ENCODE peak calls at places on chromosomes 3 and 15, in six cellular contexts. F, N, A, H, K and O are unnamed samples.

GRCh38 chr3:113214227-113214626 is 2.9 kb downstream of the BOC start:
- DNase-seq in N (no peak), A (peak), K (no peak), H (no peak), F (no peak), O (no peak)

GRCh38 chr3:32816439-32817194 is 1.2 kb upstream of the TRIM71 start:
- DNase-seq in H (peak), K (peak), A (peak), F (no peak), N (no peak), O (no peak)

GRCh38 chr3:186534113-186534669 is 10.0 kb downstream of the CRYGS start:
- DNase-seq in F (no peak), H (no peak), N (no peak), A (no peak), K (no peak), O (no peak)

GRCh38 chr15:49330166-49330565 is 92.9 kb upstream of the FGF7 start:
- DNase-seq in K (peak), F (no peak), A (no peak), N (no peak), H (no peak), O (no peak)

GRCh38 chr3:149702691-149703426 is 45.0 kb upstream of the WWTR1 start:
- DNase-seq in F (no peak), N (no peak), H (no peak), A (peak), K (peak), O (no peak)

GRCh38 chr15:57703387-57703786 is 3.1 kb upstream of the POLR2M start:
- DNase-seq in N (no peak), H (no peak), A (no peak), K (no peak), F (no peak), O (no peak)

GRCh38 chr15:44882499-44882968 is 74.0 kb upstream of the TERB2 start:
- DNase-seq in K (no peak), F (no peak), N (no peak), H (no peak), A (no peak), O (no peak)

GRCh38 chr15:88385078-88385700 is 82.0 kb downstream of the MRPL46 start:
- DNase-seq in N (no peak), F (no peak), H (no peak), K (peak), A (peak), O (peak)

GRCh38 chr3:112555535-112556170 is 6.1 kb downstream of the ATG3 start:
- DNase-seq in N (no peak), K (peak), F (no peak), A (no peak), H (no peak), O (no peak)

DNA sequence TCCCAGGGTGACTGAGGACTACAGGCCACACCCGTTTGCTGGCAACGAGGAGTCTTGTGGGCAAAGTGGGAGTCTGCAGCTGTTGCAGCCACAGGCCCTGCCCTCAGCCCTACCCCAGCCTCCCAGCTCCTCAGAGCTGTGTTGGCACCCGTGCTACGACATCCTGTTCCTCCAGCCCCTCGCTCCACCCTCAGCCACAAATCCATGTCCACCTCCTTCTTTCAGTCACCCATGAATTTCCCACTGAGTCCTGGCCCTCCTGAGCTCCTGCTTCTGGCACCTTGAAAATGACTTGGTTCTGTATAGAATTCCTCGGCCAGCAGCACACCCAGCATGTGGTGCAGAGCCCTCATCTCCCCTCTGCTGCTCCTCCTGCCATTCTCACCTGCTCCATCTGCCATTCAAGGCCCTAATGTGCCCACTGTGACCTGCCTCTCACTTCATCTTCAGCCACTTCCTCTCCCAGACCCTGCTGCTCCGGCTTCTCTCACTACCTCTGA is 20.9 kb upstream of the VILL start:
- DNase-seq in H (no peak), K (no peak), N (no peak), A (no peak), F (peak), O (no peak)
- H3K4me3 ChIP-seq in H (no peak), K (no peak), N (no peak), A (no peak), F (no peak), O (no peak)

DNA sequence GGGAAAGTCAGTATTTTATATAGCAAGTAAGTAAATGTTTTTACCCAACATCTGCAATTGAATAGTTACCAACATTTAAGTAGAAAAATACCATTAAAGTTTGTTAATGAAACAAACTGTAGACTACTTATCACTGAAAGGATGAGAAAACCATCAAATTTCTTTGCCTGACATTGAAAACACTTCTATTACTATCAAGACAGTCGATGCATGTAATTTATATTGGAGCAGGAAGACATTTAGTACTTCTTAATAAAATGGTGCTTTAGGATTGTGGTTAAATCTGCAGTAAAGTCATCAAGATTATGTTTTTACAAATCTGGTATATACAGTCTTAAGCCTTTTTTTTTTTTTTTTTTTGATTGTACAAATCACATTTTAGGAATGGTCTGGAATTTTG is 13.9 kb upstream of the CHD2 start:
- DNase-seq in K (no peak), H (no peak), F (no peak), A (peak), N (no peak), O (no peak)
- H3K4me3 ChIP-seq in K (peak), H (no peak), F (no peak), A (peak), N (peak), O (peak)

GRCh38 chr3:152365126-152365525 is 96.4 kb downstream of the MBNL1 start:
- DNase-seq in A (no peak), F (no peak), K (no peak), H (no peak), N (no peak), O (no peak)
- H3K4me3 ChIP-seq in A (no peak), F (no peak), K (no peak), H (no peak), N (no peak), O (no peak)

GRCh38 chr15:67120009-67120838 is 54.8 kb downstream of the SMAD3 start:
- DNase-seq in K (no peak), A (no peak), F (no peak), H (no peak), N (no peak), O (no peak)

GRCh38 chr15:67119238-67119846 is 53.9 kb downstream of the SMAD3 start:
- DNase-seq in K (no peak), A (no peak), H (no peak), F (no peak), N (no peak), O (no peak)

GRCh38 chr15:67121725-67122600 is 56.6 kb downstream of the SMAD3 start:
- DNase-seq in F (no peak), H (no peak), K (no peak), N (no peak), A (no peak), O (no peak)

GRCh38 chr15:67118808-67119207 is 53.4 kb downstream of the SMAD3 start:
- DNase-seq in H (no peak), K (no peak), N (no peak), F (no peak), A (no peak), O (no peak)

DNA sequence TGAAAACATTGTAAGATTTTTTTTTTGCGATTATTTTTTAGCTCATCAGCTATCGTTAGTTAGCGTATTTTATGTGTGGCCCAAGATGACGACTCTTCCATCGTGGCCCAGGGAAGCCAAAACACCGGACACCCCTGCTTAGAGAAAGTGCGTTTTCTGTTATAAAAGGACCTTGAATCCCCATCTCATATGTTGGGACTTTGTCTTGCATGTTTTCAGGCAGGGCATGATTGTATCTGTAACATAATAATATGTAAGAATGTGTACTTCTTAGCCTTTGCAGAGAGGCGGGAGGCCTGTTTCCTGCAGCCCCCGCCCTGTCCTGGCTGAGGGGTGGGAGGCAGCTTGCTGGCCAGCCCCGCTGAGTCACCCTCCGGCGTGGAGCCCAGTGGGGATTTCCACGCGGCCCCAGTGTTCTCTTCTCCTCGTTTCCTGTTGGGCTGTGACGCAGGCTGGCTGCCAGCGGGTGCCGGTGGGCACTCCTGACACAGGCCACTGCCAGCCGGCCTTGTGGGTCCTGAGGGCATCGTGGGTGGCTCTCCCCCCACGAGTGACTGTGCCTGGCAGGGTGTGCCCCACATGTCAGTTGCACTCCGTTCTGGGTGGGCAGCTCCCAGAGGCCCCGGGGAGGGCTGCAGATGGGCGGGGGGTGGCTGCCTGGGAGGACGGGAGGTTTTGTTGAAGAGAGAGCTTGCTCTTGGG is 55.6 kb downstream of the SMAD3 start:
- DNase-seq in A (peak), K (peak), F (peak), N (peak), H (peak), O (peak)
- H3K4me3 ChIP-seq in A (no peak), K (no peak), F (no peak), N (peak), H (no peak), O (peak)

DNA sequence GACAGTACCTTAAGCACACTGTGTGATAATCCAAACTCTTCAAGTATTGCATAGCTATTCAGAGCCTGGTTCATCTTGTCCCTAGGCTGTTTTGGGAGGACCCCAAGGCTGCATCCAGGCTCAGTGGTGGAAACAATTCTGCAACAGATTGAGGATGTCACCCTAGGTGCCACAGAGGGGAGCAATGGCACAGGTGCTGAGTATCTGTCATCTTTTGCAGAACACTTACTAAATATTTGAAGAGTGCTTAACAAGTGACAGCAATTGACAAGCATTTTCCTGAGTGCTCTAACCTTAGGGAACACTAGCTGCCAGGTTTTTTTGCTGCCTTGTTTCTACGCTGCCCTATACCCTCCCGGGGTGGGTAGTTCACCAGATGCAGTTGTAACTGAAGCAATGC is 27.7 kb downstream of the STARD5 start:
- DNase-seq in F (no peak), H (no peak), A (no peak), N (no peak), K (no peak), O (no peak)
- H3K4me3 ChIP-seq in F (no peak), H (no peak), A (no peak), N (no peak), K (no peak), O (no peak)

GRCh38 chr3:57959407-57960173 is 48.6 kb upstream of the FLNB start:
- DNase-seq in F (peak), K (peak), H (peak), A (peak), N (peak), O (peak)

GRCh38 chr3:57956833-57957174 is 51.4 kb upstream of the FLNB start:
- DNase-seq in F (no peak), H (no peak), K (no peak), A (no peak), N (no peak), O (no peak)

GRCh38 chr3:57957823-57958222 is 50.4 kb upstream of the FLNB start:
- DNase-seq in H (no peak), A (no peak), K (no peak), N (no peak), F (no peak), O (no peak)

GRCh38 chr3:57960174-57960505 is 48.1 kb upstream of the FLNB start:
- DNase-seq in K (no peak), H (no peak), F (no peak), A (no peak), N (no peak), O (no peak)

DNA sequence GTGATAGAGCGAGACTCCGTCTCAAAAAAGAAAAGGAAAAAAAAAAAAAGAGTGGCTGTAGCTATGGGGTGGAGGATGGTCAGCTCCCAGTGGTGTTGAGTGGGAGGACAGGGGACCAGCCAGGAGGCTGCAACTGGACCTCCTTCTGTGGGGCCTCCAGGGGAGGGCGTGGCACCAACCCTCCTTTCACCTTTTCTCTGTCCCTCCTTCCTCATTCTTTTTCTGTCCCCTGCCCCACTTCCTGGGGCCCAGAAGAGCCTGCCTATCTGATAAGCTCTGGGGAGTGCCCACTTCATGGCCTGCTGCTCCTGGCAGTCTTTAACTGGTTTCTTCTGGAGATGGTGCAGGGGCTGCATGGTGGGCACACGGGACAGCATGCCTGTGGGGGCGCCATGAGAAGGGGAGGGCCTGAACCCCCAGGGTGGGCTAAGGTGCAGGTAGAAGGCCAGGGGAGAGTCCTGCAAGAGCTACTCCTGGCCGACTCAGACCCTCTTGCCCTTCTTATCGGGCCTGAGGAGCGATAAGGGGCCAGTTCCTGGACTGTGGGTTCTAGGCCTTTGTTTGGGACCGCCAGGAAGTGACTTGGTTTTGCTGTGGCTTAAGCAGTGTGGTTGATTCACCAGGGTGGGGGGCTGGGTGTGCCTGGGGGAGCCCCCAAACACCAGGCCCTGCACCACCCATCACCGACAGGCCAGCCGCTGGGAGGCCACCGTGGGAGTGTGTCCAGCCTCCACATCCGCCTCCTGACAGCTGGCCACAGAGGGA is 49.4 kb upstream of the FLNB start:
- DNase-seq in N (peak), A (no peak), H (no peak), K (no peak), F (peak), O (no peak)
- H3K4me3 ChIP-seq in N (no peak), A (no peak), H (no peak), K (no peak), F (no peak), O (no peak)

GRCh38 chr3:42149537-42150426 is 58.6 kb downstream of the TRAK1 start:
- DNase-seq in N (no peak), A (no peak), H (no peak), F (no peak), K (no peak), O (no peak)

GRCh38 chr3:42148982-42149432 is 57.9 kb downstream of the TRAK1 start:
- DNase-seq in K (peak), H (peak), F (peak), A (peak), N (peak), O (peak)

GRCh38 chr3:42151596-42152145 is 60.5 kb downstream of the TRAK1 start:
- DNase-seq in K (no peak), H (no peak), F (no peak), A (no peak), N (no peak), O (no peak)

GRCh38 chr3:42153039-42153438 is 61.9 kb downstream of the TRAK1 start:
- DNase-seq in A (no peak), K (no peak), N (no peak), H (no peak), F (no peak), O (no peak)

GRCh38 chr3:42152193-42152592 is 61.0 kb downstream of the TRAK1 start:
- DNase-seq in K (no peak), N (no peak), H (no peak), F (no peak), A (no peak), O (no peak)
- H3K4me3 ChIP-seq in K (no peak), N (no peak), H (no peak), F (no peak), A (no peak), O (no peak)

GRCh38 chr3:86986666-86987420 is 4.1 kb downstream of the VGLL3 start:
- DNase-seq in F (no peak), K (peak), N (no peak), A (peak), H (no peak), O (no peak)
- H3K4me3 ChIP-seq in F (peak), K (peak), N (peak), A (peak), H (no peak), O (peak)